ENCODE peak calls at places on chromosome 3, in seven cellular contexts. One of them, this sample, is unnamed.

GRCh38 chr3:39267631-39268553 is 11.9 kb downstream of the CX3CR1 start:
- DNase-seq in heart right ventricle: no peak
- DNase-seq in EL: no peak
- DNase-seq in NCI-H510A treated with DMSO at 0.1 percent for 48 hours: no peak
- DNase-seq in omental fat pad: no peak
- DNase-seq in uterus: no peak
- DNase-seq in nephron progenitor cell: no peak
- DNase-seq in this sample: no peak

GRCh38 chr3:136630911-136631310 is 121.3 kb downstream of the STAG1 start:
- DNase-seq in NCI-H510A treated with DMSO at 0.1 percent for 48 hours: no peak
- DNase-seq in omental fat pad: no peak
- DNase-seq in uterus: no peak
- DNase-seq in EL: no peak
- DNase-seq in nephron progenitor cell: no peak
- DNase-seq in heart right ventricle: no peak
- DNase-seq in this sample: no peak

GRCh38 chr3:173096994-173097785 is 43.8 kb downstream of the SPATA16 start:
- DNase-seq in EL: peak; percentile 56
- DNase-seq in omental fat pad: no peak
- DNase-seq in heart right ventricle: no peak
- DNase-seq in uterus: no peak
- DNase-seq in nephron progenitor cell: no peak
- DNase-seq in NCI-H510A treated with DMSO at 0.1 percent for 48 hours: no peak
- DNase-seq in this sample: no peak

GRCh38 chr3:37257581-37257980 is 83.2 kb upstream of the LRRFIP2 start:
- DNase-seq in nephron progenitor cell: no peak
- DNase-seq in uterus: no peak
- DNase-seq in EL: no peak
- DNase-seq in heart right ventricle: no peak
- DNase-seq in omental fat pad: no peak
- DNase-seq in NCI-H510A treated with DMSO at 0.1 percent for 48 hours: no peak
- DNase-seq in this sample: no peak

GRCh38 chr3:13790376-13791219 is 89.3 kb downstream of the WNT7A start:
- DNase-seq in NCI-H510A treated with DMSO at 0.1 percent for 48 hours: no peak
- DNase-seq in nephron progenitor cell: no peak
- DNase-seq in omental fat pad: no peak
- DNase-seq in uterus: no peak
- DNase-seq in EL: no peak
- DNase-seq in heart right ventricle: no peak
- DNase-seq in this sample: no peak

GRCh38 chr3:140829796-140830195 is 111.8 kb upstream of the SLC25A36 start:
- DNase-seq in omental fat pad: no peak
- DNase-seq in NCI-H510A treated with DMSO at 0.1 percent for 48 hours: no peak
- DNase-seq in EL: no peak
- DNase-seq in uterus: no peak
- DNase-seq in nephron progenitor cell: no peak
- DNase-seq in heart right ventricle: no peak
- DNase-seq in this sample: no peak

GRCh38 chr3:138356666-138357409 is 8.5 kb downstream of the MRAS start:
- DNase-seq in uterus: no peak
- DNase-seq in nephron progenitor cell: no peak
- DNase-seq in omental fat pad: no peak
- DNase-seq in EL: no peak
- DNase-seq in heart right ventricle: no peak
- DNase-seq in NCI-H510A treated with DMSO at 0.1 percent for 48 hours: no peak
- DNase-seq in this sample: no peak

GRCh38 chr3:119585193-119585592 is 5.9 kb downstream of the ADPRH start:
- DNase-seq in uterus: no peak
- DNase-seq in NCI-H510A treated with DMSO at 0.1 percent for 48 hours: no peak
- DNase-seq in nephron progenitor cell: no peak
- DNase-seq in EL: no peak
- DNase-seq in omental fat pad: no peak
- DNase-seq in heart right ventricle: no peak
- DNase-seq in this sample: no peak

GRCh38 chr3:100068758-100069345 is 45.4 kb downstream of the FILIP1L start:
- DNase-seq in NCI-H510A treated with DMSO at 0.1 percent for 48 hours: peak; percentile 13
- DNase-seq in EL: peak; percentile 74
- DNase-seq in nephron progenitor cell: peak; percentile 77
- DNase-seq in omental fat pad: peak; percentile 71
- DNase-seq in heart right ventricle: peak; percentile 74
- DNase-seq in uterus: peak; percentile 77
- DNase-seq in this sample: peak; percentile 50

GRCh38 chr3:131470377-131470776 is 32.4 kb downstream of the MRPL3 start:
- DNase-seq in NCI-H510A treated with DMSO at 0.1 percent for 48 hours: no peak
- DNase-seq in uterus: no peak
- DNase-seq in EL: no peak
- DNase-seq in heart right ventricle: no peak
- DNase-seq in nephron progenitor cell: no peak
- DNase-seq in omental fat pad: no peak
- DNase-seq in this sample: no peak

GRCh38 chr3:115100172-115100571 is 46.9 kb downstream of the ZBTB20 start:
- DNase-seq in omental fat pad: no peak
- DNase-seq in NCI-H510A treated with DMSO at 0.1 percent for 48 hours: peak; percentile 84
- DNase-seq in uterus: no peak
- DNase-seq in heart right ventricle: no peak
- DNase-seq in EL: peak; percentile 52
- DNase-seq in nephron progenitor cell: no peak
- DNase-seq in this sample: peak; percentile 59

GRCh38 chr3:152436707-152437615 is 168.2 kb downstream of the MBNL1 start:
- DNase-seq in NCI-H510A treated with DMSO at 0.1 percent for 48 hours: no peak
- DNase-seq in uterus: no peak
- DNase-seq in nephron progenitor cell: no peak
- DNase-seq in EL: no peak
- DNase-seq in omental fat pad: no peak
- DNase-seq in heart right ventricle: no peak
- DNase-seq in this sample: no peak

GRCh38 chr3:10758304-10759037 is 57.6 kb upstream of the SLC6A11 start:
- DNase-seq in uterus: no peak
- DNase-seq in nephron progenitor cell: peak; percentile 70
- DNase-seq in heart right ventricle: peak; percentile 42
- DNase-seq in omental fat pad: no peak
- DNase-seq in NCI-H510A treated with DMSO at 0.1 percent for 48 hours: peak; percentile 22
- DNase-seq in EL: peak; percentile 61
- DNase-seq in this sample: peak; percentile 68

GRCh38 chr3:44861412-44862220 is at the start of gene TMEM42:
- DNase-seq in omental fat pad: peak; percentile 77
- DNase-seq in EL: peak; percentile 89
- DNase-seq in uterus: peak; percentile 82
- DNase-seq in heart right ventricle: peak; percentile 94
- DNase-seq in NCI-H510A treated with DMSO at 0.1 percent for 48 hours: peak; percentile 66
- DNase-seq in nephron progenitor cell: peak; percentile 88
- DNase-seq in this sample: peak; percentile 58

GRCh38 chr3:152399374-152399773 is 130.6 kb downstream of the MBNL1 start:
- DNase-seq in NCI-H510A treated with DMSO at 0.1 percent for 48 hours: no peak
- DNase-seq in EL: peak; percentile 69
- DNase-seq in omental fat pad: no peak
- DNase-seq in nephron progenitor cell: no peak
- DNase-seq in heart right ventricle: no peak
- DNase-seq in uterus: no peak
- DNase-seq in this sample: no peak

GRCh38 chr3:122012821-122013220 is 9.2 kb downstream of the ILDR1 start:
- DNase-seq in nephron progenitor cell: no peak
- DNase-seq in uterus: no peak
- DNase-seq in omental fat pad: no peak
- DNase-seq in NCI-H510A treated with DMSO at 0.1 percent for 48 hours: no peak
- DNase-seq in heart right ventricle: no peak
- DNase-seq in EL: no peak
- DNase-seq in this sample: no peak

GRCh38 chr3:7568526-7569184 is 707.7 kb downstream of the GRM7 start:
- DNase-seq in heart right ventricle: no peak
- DNase-seq in omental fat pad: no peak
- DNase-seq in NCI-H510A treated with DMSO at 0.1 percent for 48 hours: no peak
- DNase-seq in uterus: no peak
- DNase-seq in EL: no peak
- DNase-seq in nephron progenitor cell: no peak
- DNase-seq in this sample: no peak

GRCh38 chr3:178310833-178311380 is 225.3 kb upstream of the KCNMB2 start:
- DNase-seq in heart right ventricle: no peak
- DNase-seq in uterus: no peak
- DNase-seq in nephron progenitor cell: no peak
- DNase-seq in omental fat pad: no peak
- DNase-seq in EL: no peak
- DNase-seq in NCI-H510A treated with DMSO at 0.1 percent for 48 hours: no peak
- DNase-seq in this sample: no peak

This sample was measured in DMS153.